ENCODE peak calls at places on chromosomes 13 and 19, in four cellular contexts. One of them, this sample, is unnamed.
A peak's percentile ranks its signal among the peaks of the same experiment; 100 is the strongest.

GRCh38 chr19:6010107-6010506 is 32.2 kb upstream of the RANBP3 start:
- DNase-seq in transverse colon: no peak
- DNase-seq in lower lobe of right lung: no peak
- DNase-seq in Panc1: no peak
- DNase-seq in this sample: no peak

GRCh38 chr13:91813255-91813654 is 414.8 kb downstream of the GPC5 start:
- DNase-seq in lower lobe of right lung: no peak
- DNase-seq in Panc1: no peak
- DNase-seq in transverse colon: no peak
- DNase-seq in this sample: no peak

GRCh38 chr19:32317045-32317444 is 28.4 kb upstream of the ZNF507 start:
- DNase-seq in Panc1: no peak
- DNase-seq in lower lobe of right lung: no peak
- DNase-seq in transverse colon: no peak
- DNase-seq in this sample: no peak

GRCh38 chr13:40993987-40994386 is 25.1 kb downstream of the ELF1 start:
- DNase-seq in transverse colon: peak; percentile 31
- DNase-seq in lower lobe of right lung: no peak
- DNase-seq in Panc1: no peak
- DNase-seq in this sample: peak; percentile 73

GRCh38 chr19:4295972-4296771 is 6.0 kb downstream of the TMIGD2 start:
- DNase-seq in Panc1: no peak
- DNase-seq in transverse colon: peak; percentile 22
- DNase-seq in lower lobe of right lung: no peak
- DNase-seq in this sample: no peak

GRCh38 chr19:980133-980998 is 3.8 kb upstream of the WDR18 start:
- DNase-seq in transverse colon: no peak
- DNase-seq in lower lobe of right lung: peak; percentile 49
- DNase-seq in Panc1: no peak
- DNase-seq in this sample: no peak

GRCh38 chr19:8150178-8150865 is 930 bp upstream of the FBN3 start:
- DNase-seq in lower lobe of right lung: no peak
- DNase-seq in Panc1: no peak
- DNase-seq in transverse colon: no peak
- DNase-seq in this sample: no peak

GRCh38 chr13:29125145-29125933 is 305.2 kb downstream of the MTUS2 start:
- DNase-seq in Panc1: no peak
- DNase-seq in lower lobe of right lung: no peak
- DNase-seq in transverse colon: no peak
- DNase-seq in this sample: no peak

DNA sequence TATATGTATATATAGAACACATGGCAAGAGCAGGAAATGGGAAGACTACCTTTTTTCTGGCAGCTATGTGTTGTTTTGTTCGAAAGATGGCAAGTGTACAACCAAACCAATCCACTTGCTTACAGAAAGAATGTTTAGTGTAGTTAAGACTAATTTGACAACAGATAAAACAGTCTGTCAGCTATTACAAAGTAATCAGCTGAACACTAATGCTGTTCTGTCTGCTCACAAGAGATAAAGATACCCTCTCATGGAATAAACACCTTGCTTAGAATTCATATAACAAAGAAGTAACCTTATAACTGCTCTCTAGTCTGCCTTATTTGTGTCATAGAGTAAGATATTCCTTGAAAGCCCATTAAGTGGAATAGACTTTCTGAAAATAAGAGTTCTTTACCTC is 840 bp upstream of the KCNRG start:
- DNase-seq in Panc1: no peak
- DNase-seq in transverse colon: no peak
- DNase-seq in lower lobe of right lung: no peak
- DNase-seq in this sample: no peak
- H3K27ac ChIP-seq in Panc1: no peak overlapping the region
- H3K27ac ChIP-seq in transverse colon: no peak overlapping the region
- H3K27ac ChIP-seq in lower lobe of right lung: no peak overlapping the region
- H3K27ac ChIP-seq in this sample: no peak overlapping the region

GRCh38 chr19:39130337-39131254 is 5.0 kb downstream of the PAK4 start:
- DNase-seq in lower lobe of right lung: no peak
- DNase-seq in Panc1: no peak
- DNase-seq in transverse colon: no peak
- DNase-seq in this sample: no peak
- H3K4me1 ChIP-seq in lower lobe of right lung: peaks cover 76% of the 10 kb centered on the region
- H3K4me1 ChIP-seq in Panc1: peaks cover 64% of the 10 kb centered on the region
- H3K4me1 ChIP-seq in transverse colon: peaks cover 83% of the 10 kb centered on the region
- H3K4me1 ChIP-seq in this sample: peaks cover 29% of the 10 kb centered on the region

GRCh38 chr19:33903489-33903850 is 106.8 kb downstream of the KCTD15 start:
- DNase-seq in Panc1: no peak
- DNase-seq in transverse colon: no peak
- DNase-seq in lower lobe of right lung: no peak
- DNase-seq in this sample: no peak

GRCh38 chr19:33904681-33905080 is 108.0 kb downstream of the KCTD15 start:
- DNase-seq in transverse colon: no peak
- DNase-seq in Panc1: no peak
- DNase-seq in lower lobe of right lung: no peak
- DNase-seq in this sample: no peak

GRCh38 chr19:33905473-33905936 is 108.8 kb downstream of the KCTD15 start:
- DNase-seq in Panc1: no peak
- DNase-seq in transverse colon: peak; percentile 14
- DNase-seq in lower lobe of right lung: peak; percentile 49
- DNase-seq in this sample: peak; percentile 29

GRCh38 chr19:33905937-33906577 is 109.4 kb downstream of the KCTD15 start:
- DNase-seq in transverse colon: peak; percentile 85
- DNase-seq in lower lobe of right lung: peak; percentile 84
- DNase-seq in Panc1: no peak
- DNase-seq in this sample: peak; percentile 85

DNA sequence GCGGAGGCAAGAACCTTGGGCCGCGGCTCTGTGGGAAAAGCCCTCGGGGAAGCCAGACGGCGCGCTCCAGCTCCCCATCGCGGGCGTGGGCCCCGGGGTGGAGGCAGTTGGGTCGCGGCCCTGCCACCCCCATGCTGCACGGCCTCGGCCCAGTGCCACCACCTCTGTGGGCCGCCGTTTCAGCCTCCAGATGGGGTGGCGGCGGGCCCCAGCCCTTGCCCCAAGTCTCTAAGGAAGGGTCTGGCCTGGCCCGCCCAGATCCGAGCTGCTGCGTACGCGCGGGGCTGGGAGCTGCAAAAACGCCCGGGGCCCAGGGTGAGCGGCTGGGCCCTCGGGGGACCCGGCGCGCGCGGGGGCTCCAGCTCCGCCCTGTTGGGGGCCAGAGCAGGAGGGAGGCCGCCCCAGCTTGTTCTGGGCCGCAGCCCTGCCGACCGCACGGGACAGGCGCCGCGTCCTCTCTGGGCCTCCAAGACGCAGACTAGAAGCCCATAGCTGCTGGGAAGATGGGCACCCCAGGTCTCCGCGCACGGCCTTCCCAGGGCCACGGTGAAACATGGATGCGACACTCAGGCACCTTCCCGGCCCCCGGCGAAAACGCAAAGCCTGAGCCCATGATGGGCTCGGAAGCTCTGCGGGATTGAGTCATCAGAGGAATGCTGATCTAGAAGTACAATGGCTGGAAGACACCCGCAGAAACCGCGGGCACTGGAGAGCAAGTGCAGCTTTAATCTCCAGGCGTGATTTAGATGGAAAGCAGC is 110.1 kb downstream of the KCTD15 start:
- DNase-seq in lower lobe of right lung: peak; percentile 49
- DNase-seq in Panc1: no peak
- DNase-seq in transverse colon: no peak
- DNase-seq in this sample: no peak
- H3K27ac ChIP-seq in lower lobe of right lung: peak overlapping the region; percentile 88
- H3K27ac ChIP-seq in Panc1: no peak overlapping the region
- H3K27ac ChIP-seq in transverse colon: peak overlapping the region; percentile 79
- H3K27ac ChIP-seq in this sample: no peak overlapping the region

GRCh38 chr19:50413096-50413495 is 5.6 kb upstream of the SPIB start:
- DNase-seq in Panc1: no peak
- DNase-seq in lower lobe of right lung: no peak
- DNase-seq in transverse colon: no peak
- DNase-seq in this sample: no peak

GRCh38 chr19:50412419-50412818 is 6.3 kb upstream of the SPIB start:
- DNase-seq in lower lobe of right lung: no peak
- DNase-seq in Panc1: no peak
- DNase-seq in transverse colon: no peak
- DNase-seq in this sample: no peak

GRCh38 chr19:50406829-50407228 is 11.9 kb upstream of the SPIB start:
- DNase-seq in transverse colon: no peak
- DNase-seq in Panc1: no peak
- DNase-seq in lower lobe of right lung: no peak
- DNase-seq in this sample: no peak

GRCh38 chr19:50409347-50409746 is 9.4 kb upstream of the SPIB start:
- DNase-seq in lower lobe of right lung: no peak
- DNase-seq in Panc1: no peak
- DNase-seq in transverse colon: no peak
- DNase-seq in this sample: no peak

GRCh38 chr19:50410109-50410508 is 8.6 kb upstream of the SPIB start:
- DNase-seq in lower lobe of right lung: no peak
- DNase-seq in Panc1: no peak
- DNase-seq in transverse colon: no peak
- DNase-seq in this sample: no peak
- H3K4me1 ChIP-seq in lower lobe of right lung: no peaks in the 10 kb centered on the region
- H3K4me1 ChIP-seq in Panc1: no peaks in the 10 kb centered on the region
- H3K4me1 ChIP-seq in transverse colon: peaks cover 24% of the 10 kb centered on the region
- H3K4me1 ChIP-seq in this sample: no peaks in the 10 kb centered on the region

DNA sequence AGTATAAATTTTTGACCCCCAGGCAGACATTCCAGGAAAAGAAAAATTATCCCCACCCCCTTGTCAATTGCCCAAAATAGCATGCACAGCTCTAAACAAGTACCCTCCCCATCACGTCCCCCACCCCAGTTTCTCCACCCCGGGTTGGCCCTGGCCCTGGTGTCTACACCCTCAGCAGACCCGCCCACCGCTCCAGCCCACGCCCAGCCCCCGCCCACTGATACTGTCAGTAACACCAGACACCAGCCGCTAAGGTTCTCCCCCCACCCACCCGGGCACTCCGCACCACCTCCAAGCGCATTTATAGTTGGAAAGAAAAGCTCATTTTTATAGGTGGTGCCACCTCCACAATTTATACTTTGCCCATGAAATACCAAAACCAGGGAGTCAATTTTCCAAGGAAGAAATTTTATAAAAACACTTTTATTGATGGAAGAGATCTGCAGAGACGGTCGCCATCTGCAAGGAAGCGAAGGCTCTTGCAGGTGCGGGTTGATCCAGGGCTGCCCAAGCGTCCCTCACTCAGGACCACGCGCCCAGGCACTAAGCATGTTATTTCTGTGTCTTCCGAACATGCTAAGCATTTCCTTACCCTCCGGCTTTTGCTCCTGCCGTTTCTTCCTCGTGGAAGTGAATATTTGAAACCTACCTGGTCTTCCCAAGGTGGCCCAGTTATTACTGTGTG is 119.0 kb downstream of the URI1 start:
- DNase-seq in transverse colon: no peak
- DNase-seq in Panc1: no peak
- DNase-seq in lower lobe of right lung: no peak
- DNase-seq in this sample: no peak
- H3K27ac ChIP-seq in transverse colon: no peak overlapping the region
- H3K27ac ChIP-seq in Panc1: no peak overlapping the region
- H3K27ac ChIP-seq in lower lobe of right lung: no peak overlapping the region
- H3K27ac ChIP-seq in this sample: no peak overlapping the region

DNA sequence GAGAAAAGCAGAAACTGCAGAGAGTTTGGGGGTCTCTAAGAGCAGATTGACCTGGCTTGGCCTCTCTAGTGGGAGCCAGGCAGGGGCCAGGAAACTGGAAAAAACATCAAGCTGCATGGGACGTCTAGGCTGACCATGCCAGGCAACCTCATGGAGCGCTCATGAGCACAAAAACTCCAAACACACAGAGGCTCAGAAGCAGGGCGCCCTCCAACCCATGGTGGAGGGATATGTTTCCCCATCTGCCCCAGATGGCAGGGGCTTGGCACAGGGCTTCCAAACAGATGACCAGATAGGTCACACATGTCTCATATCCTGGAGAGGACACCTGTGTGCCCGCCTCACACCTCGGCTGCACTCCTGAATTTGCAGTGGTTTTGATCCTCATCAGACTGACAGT is 879.0 kb downstream of the UQCRFS1 start:
- DNase-seq in Panc1: no peak
- DNase-seq in transverse colon: no peak
- DNase-seq in lower lobe of right lung: no peak
- DNase-seq in this sample: no peak
- H3K4me1 ChIP-seq in Panc1: no peaks in the 10 kb centered on the region
- H3K4me1 ChIP-seq in transverse colon: no peaks in the 10 kb centered on the region
- H3K4me1 ChIP-seq in lower lobe of right lung: no peaks in the 10 kb centered on the region
- H3K4me1 ChIP-seq in this sample: no peaks in the 10 kb centered on the region

GRCh38 chr19:41224632-41225031 is 5.6 kb downstream of the AXL start:
- DNase-seq in transverse colon: no peak
- DNase-seq in Panc1: no peak
- DNase-seq in lower lobe of right lung: no peak
- DNase-seq in this sample: no peak

GRCh38 chr19:41223431-41224234 is 4.6 kb downstream of the AXL start:
- DNase-seq in lower lobe of right lung: no peak
- DNase-seq in Panc1: no peak
- DNase-seq in transverse colon: no peak
- DNase-seq in this sample: no peak

GRCh38 chr19:41226874-41227390 is 7.9 kb downstream of the AXL start:
- DNase-seq in lower lobe of right lung: no peak
- DNase-seq in Panc1: no peak
- DNase-seq in transverse colon: no peak
- DNase-seq in this sample: no peak

GRCh38 chr19:41226053-41226873 is 7.2 kb downstream of the AXL start:
- DNase-seq in lower lobe of right lung: peak; percentile 72
- DNase-seq in transverse colon: peak; percentile 77
- DNase-seq in Panc1: no peak
- DNase-seq in this sample: peak; percentile 74

GRCh38 chr19:41225238-41226052 is 6.4 kb downstream of the AXL start:
- DNase-seq in lower lobe of right lung: no peak
- DNase-seq in Panc1: peak; percentile 95
- DNase-seq in transverse colon: peak; percentile 48
- DNase-seq in this sample: peak; percentile 47
- H3K27ac ChIP-seq in lower lobe of right lung: peak overlapping the region; percentile 73
- H3K27ac ChIP-seq in Panc1: peak overlapping the region; percentile 84
- H3K27ac ChIP-seq in transverse colon: peak overlapping the region; percentile 89
- H3K27ac ChIP-seq in this sample: peak overlapping the region; percentile 71

This sample was measured in colonic mucosa.